ENCODE peak calls at places on chromosomes 12 and 14, in four cellular contexts. S, C, T and A are unnamed samples.

GRCh38 chr12:59182191-59182590 is 261.9 kb upstream of the LRIG3 start:
- DNase-seq in S (no peak), C (no peak), T (no peak), A (no peak)

GRCh38 chr14:34755215-34755614 is 40.8 kb upstream of the CFL2 start:
- DNase-seq in S (no peak), C (no peak), T (no peak), A (no peak)

GRCh38 chr14:89292579-89293348 is 124.3 kb downstream of the FOXN3 start:
- DNase-seq in S (no peak), C (no peak), T (no peak), A (no peak)

GRCh38 chr12:50661300-50662120 is 102.4 kb upstream of the ATF1 start:
- DNase-seq in S (no peak), C (no peak), T (no peak), A (no peak)

GRCh38 chr14:104345316-104346111 is 207.1 kb downstream of the KIF26A start:
- DNase-seq in S (peak), C (no peak), T (no peak), A (no peak)

GRCh38 chr12:45435945-45436710 is 220.2 kb downstream of the ANO6 start:
- DNase-seq in S (no peak), C (no peak), T (no peak), A (no peak)

GRCh38 chr14:91269076-91269991 is 24.8 kb upstream of the GPR68 start:
- DNase-seq in S (no peak), C (no peak), T (no peak), A (no peak)

GRCh38 chr12:42979746-42980145 is 390.2 kb upstream of the PRICKLE1 start:
- DNase-seq in S (no peak), C (no peak), T (no peak), A (no peak)

GRCh38 chr14:103118663-103119404 is 4.4 kb upstream of the TNFAIP2 start:
- DNase-seq in S (no peak), C (no peak), T (no peak), A (no peak)

GRCh38 chr14:29788093-29788492 is 139.6 kb downstream of the PRKD1 start:
- DNase-seq in S (no peak), C (no peak), T (no peak), A (no peak)

GRCh38 chr12:1933342-1933992 is 15.0 kb upstream of the CACNA2D4 start:
- DNase-seq in S (peak), C (peak), T (no peak), A (peak)

GRCh38 chr12:120474092-120474960 is 4.8 kb upstream of the SRSF9 start:
- DNase-seq in S (peak), C (no peak), T (no peak), A (no peak)

GRCh38 chr12:3560295-3560620 is 69.3 kb downstream of the PRMT8 start:
- DNase-seq in S (no peak), C (no peak), T (no peak), A (no peak)

GRCh38 chr12:75446857-75447256 is 33.7 kb upstream of the GLIPR1 start:
- DNase-seq in S (no peak), C (no peak), T (no peak), A (no peak)

GRCh38 chr12:55742719-55743130 is at the start of gene GDF11:
- DNase-seq in S (peak), C (peak), T (peak), A (no peak)

GRCh38 chr12:11656550-11656949 is 7.1 kb downstream of the ETV6 start:
- DNase-seq in S (no peak), C (no peak), T (no peak), A (no peak)

GRCh38 chr12:51785906-51786305 is 62.6 kb downstream of the FIGNL2 start:
- DNase-seq in S (no peak), C (no peak), T (no peak), A (no peak)

GRCh38 chr12:53221203-53222076 is 10.6 kb downstream of the RARG start:
- DNase-seq in S (peak), C (peak), T (peak), A (peak)

GRCh38 chr14:104422301-104423223 is 157.0 kb upstream of the C14orf180 start:
- DNase-seq in S (no peak), C (peak), T (no peak), A (peak)

GRCh38 chr12:28955491-28955890 is 193.6 kb upstream of the FAR2 start:
- DNase-seq in S (no peak), C (no peak), T (no peak), A (no peak)

GRCh38 chr14:54852215-54852614 is 50.4 kb downstream of the GCH1 start:
- DNase-seq in S (no peak), C (no peak), T (no peak), A (no peak)

GRCh38 chr14:54854181-54854580 is 48.4 kb downstream of the GCH1 start:
- DNase-seq in S (peak), C (no peak), T (no peak), A (no peak)

GRCh38 chr14:54856152-54856551 is 46.5 kb downstream of the GCH1 start:
- DNase-seq in S (no peak), C (no peak), T (no peak), A (no peak)

DNA sequence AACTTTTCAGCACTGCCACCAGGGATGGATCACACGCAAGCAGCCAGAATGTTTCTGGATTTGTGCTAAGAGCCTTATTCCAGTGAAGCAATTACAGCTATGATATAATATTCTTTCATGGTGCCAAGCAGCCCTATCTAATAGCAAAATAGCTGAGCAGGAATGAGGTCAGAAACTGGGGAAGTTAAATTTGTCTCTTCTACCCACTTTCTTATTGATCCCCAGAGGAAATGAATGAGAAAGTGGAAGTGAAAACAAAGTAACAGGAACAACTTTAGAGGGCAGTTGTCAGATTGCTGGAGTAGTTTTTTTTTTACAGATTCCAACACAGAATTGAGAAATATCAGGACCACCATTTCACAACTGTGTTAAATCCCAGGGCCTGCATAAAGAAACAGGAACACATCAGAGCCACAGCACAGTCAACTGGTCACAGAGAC is 44.8 kb downstream of the GCH1 start:
- DNase-seq in S (no peak), C (no peak), T (no peak), A (no peak)
- TF ChIP-seq CTCF in S (no peak), C (no peak), T (no peak), A (no peak)

DNA sequence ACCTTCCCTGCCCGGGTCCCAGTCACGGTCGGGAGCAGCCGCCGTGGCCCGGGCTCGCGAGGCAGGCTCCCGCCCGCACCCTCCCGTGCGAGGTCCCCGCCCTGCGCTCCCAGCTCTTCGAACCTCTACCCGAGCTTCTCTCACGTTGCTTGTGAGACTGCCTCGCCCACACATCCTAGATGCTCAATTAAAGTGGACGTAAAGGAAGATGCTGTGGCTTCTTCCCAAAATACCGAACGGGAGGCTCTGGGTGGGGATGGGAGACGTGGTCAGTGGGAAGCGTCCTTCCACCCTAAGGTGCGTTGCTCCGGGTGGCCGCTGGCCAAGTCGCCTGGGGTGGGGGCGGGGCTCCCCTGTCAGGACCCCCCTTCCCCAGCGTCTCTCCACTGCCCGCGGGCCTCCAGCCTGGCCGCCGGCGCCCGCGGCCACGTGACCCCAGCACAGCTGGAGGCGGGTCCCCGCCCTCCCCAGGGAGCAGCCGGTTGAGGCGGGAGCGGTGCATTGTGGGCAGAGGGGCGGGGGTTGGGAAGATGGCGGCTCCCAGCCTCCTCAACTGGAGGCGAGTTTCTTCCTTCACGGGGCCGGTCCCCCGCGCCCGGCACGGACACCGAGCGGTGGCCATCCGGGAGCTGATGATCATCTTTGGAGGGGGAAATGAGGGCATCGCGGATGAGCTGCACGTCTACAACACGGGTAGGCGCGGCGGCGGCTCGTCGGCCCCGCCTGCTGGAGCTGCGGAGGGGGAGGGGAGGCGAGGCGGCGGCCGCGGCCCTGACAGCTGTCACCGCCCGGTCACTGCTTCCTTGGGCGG is at the start of gene HCFC2:
- DNase-seq in S (peak), C (peak), T (peak), A (peak)
- TF ChIP-seq CTCF in S (no peak), C (peak), T (no peak), A (no peak)

GRCh38 chr14:100651999-100652508 is 64.8 kb upstream of the BEGAIN start:
- DNase-seq in S (no peak), C (no peak), T (no peak), A (no peak)

GRCh38 chr14:100654814-100655795 is 67.9 kb upstream of the BEGAIN start:
- DNase-seq in S (peak), C (no peak), T (peak), A (peak)

GRCh38 chr14:100654025-100654813 is 67.0 kb upstream of the BEGAIN start:
- DNase-seq in S (no peak), C (no peak), T (no peak), A (no peak)

GRCh38 chr14:100652739-100653138 is 65.5 kb upstream of the BEGAIN start:
- DNase-seq in S (no peak), C (no peak), T (no peak), A (no peak)

DNA sequence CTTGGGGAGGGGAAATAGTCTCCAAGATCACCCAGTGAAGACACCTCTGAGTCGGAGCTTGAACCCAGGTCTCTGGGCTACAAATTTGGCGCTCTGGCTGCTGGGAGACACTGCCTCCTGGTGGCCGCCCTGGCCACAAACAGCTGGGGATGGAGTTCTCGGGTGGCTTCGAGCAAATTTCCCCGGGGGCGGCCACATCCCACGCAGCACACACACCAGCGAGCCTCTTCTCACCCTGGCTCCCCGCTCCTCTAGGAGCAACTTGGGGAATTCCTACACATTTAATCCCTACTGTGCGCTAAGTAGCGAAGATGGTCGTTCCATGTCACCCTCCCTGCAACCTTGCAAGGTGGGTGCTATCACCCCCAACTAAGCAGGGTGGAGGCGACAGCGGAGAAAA is 66.2 kb upstream of the BEGAIN start:
- DNase-seq in S (peak), C (no peak), T (no peak), A (peak)
- TF ChIP-seq CTCF in S (peak), C (peak), T (peak), A (peak)

GRCh38 chr14:64682843-64683242 is 21.4 kb upstream of the PLEKHG3 start:
- DNase-seq in S (no peak), C (no peak), T (no peak), A (no peak)
- TF ChIP-seq CTCF in S (no peak), C (no peak), T (no peak), A (no peak)

DNA sequence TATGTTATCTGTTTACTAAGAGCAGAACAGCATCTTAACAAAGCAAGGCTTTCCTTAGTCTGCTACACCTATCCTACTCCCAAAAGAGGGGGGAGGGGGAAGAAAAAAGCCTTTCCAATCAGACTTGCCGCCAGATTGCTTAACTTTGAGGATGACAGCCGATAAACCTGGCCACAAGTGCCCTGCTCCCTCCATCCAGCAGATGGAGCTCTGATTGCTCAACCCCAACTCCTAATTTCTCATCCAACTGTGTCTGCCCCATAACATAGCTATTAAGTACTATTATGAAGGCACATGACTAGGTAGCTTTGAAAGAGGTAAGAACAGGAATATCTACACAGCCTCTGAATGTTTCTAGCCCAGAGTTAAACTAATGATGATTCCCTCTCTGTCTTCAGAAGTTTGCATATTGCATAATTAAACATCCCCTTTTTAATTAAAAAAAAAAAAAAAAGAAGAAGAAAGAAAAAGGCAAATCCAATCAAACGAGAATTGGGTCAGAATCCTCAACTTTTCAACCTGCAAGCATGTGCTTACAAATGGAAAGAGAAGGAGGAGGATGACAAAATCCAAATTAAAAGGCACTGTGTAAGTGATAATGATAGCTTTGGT is 247.4 kb downstream of the GALC start:
- DNase-seq in S (peak), C (no peak), T (no peak), A (peak)
- TF ChIP-seq CTCF in S (peak), C (peak), T (peak), A (peak)